ENCODE peak calls at places on chromosomes 1 and 21, in six cellular contexts. C is MM.1S, X is glutamatergic neuron, Z is AG09309, N is pancreas, R is astrocyte of the cerebellum. P is an unnamed sample.

GRCh38 chr1:163063131-163064059 is 5.8 kb upstream of the RGS4 start:
- DNase-seq in X (no peak), R (no peak), N (no peak), C (no peak), Z (no peak), P (no peak)

GRCh38 chr1:183148599-183148998 is 37.5 kb upstream of the LAMC2 start:
- DNase-seq in X (no peak), C (no peak), Z (no peak), N (no peak), R (peak), P (no peak)

GRCh38 chr1:12771186-12771585 is 2.4 kb upstream of the PRAMEF12 start:
- DNase-seq in Z (no peak), R (no peak), X (no peak), C (no peak), N (no peak), P (peak)

GRCh38 chr1:32962248-32962896 is 2.2 kb downstream of the RNF19B start:
- DNase-seq in X (no peak), C (peak), Z (no peak), N (no peak), R (no peak), P (peak)

GRCh38 chr1:226608699-226609505 is 60.3 kb downstream of the STUM start:
- DNase-seq in N (peak), R (peak), X (peak), Z (no peak), C (peak), P (peak)

GRCh38 chr21:37367758-37368535 is 1.4 kb downstream of the DYRK1A start:
- DNase-seq in X (peak), Z (no peak), C (peak), R (no peak), N (peak), P (peak)

GRCh38 chr1:165376041-165376810 is 19.7 kb upstream of the LMX1A start:
- DNase-seq in R (peak), X (peak), Z (peak), C (no peak), N (peak), P (no peak)

GRCh38 chr1:15408890-15409399 is 743 bp upstream of the EFHD2 start:
- DNase-seq in N (no peak), X (no peak), R (no peak), C (no peak), Z (no peak), P (no peak)

GRCh38 chr1:225771661-225772322 is 5.8 kb upstream of the SRP9 start:
- DNase-seq in Z (no peak), R (no peak), C (no peak), X (no peak), N (no peak), P (no peak)

GRCh38 chr1:204377800-204378608 is 18.3 kb upstream of the PLEKHA6 start:
- DNase-seq in C (peak), X (peak), Z (no peak), R (no peak), N (peak), P (peak)

GRCh38 chr21:36508948-36509347 is 29.0 kb upstream of the CLDN14 start:
- DNase-seq in R (no peak), X (no peak), C (no peak), Z (no peak), N (no peak), P (no peak)

GRCh38 chr1:3459940-3460652 is 5.6 kb downstream of the ARHGEF16 start:
- DNase-seq in X (peak), R (no peak), N (peak), Z (no peak), C (no peak), P (no peak)

GRCh38 chr1:216221260-216221700 is 202.0 kb downstream of the USH2A start:
- DNase-seq in Z (peak), R (peak), N (peak), X (peak), C (peak), P (peak)

GRCh38 chr1:54199151-54199764 is 572 bp downstream of the CYB5RL start:
- DNase-seq in N (no peak), R (no peak), X (no peak), C (no peak), Z (no peak), P (no peak)

GRCh38 chr1:117363591-117364048 is 3.6 kb upstream of the MAN1A2 start:
- DNase-seq in X (no peak), Z (no peak), C (no peak), R (no peak), N (no peak), P (no peak)

GRCh38 chr1:215137985-215138384 is 55.4 kb downstream of the KCNK2 start:
- DNase-seq in R (no peak), X (no peak), C (no peak), N (no peak), Z (no peak), P (no peak)

GRCh38 chr1:29002792-29003191 is 88.4 kb downstream of the EPB41 start:
- DNase-seq in R (no peak), X (no peak), N (no peak), Z (no peak), C (no peak), P (no peak)

GRCh38 chr1:29234471-29234870 is 1.9 kb upstream of the PTPRU start:
- DNase-seq in R (no peak), Z (no peak), N (no peak), X (no peak), C (no peak), P (no peak)

GRCh38 chr1:11134352-11135266 is 34.9 kb upstream of the EXOSC10 start:
- DNase-seq in N (no peak), C (no peak), X (no peak), Z (peak), R (no peak), P (no peak)

GRCh38 chr1:30668026-30668425 is 55.4 kb downstream of the MATN1 start:
- DNase-seq in R (no peak), C (no peak), N (no peak), X (no peak), Z (no peak), P (no peak)

GRCh38 chr21:35179990-35180557 is 131.0 kb upstream of the RUNX1 start:
- DNase-seq in C (no peak), N (no peak), X (no peak), Z (no peak), R (peak), P (no peak)

GRCh38 chr1:57719274-57719673 is 295.4 kb upstream of the DAB1 start:
- DNase-seq in X (no peak), N (no peak), R (no peak), C (no peak), Z (no peak), P (no peak)

GRCh38 chr21:14878971-14879370 is 185.8 kb downstream of the NRIP1 start:
- DNase-seq in Z (no peak), R (no peak), N (no peak), X (no peak), C (no peak), P (no peak)

GRCh38 chr1:151912973-151913372 is 3.7 kb upstream of the THEM4 start:
- DNase-seq in X (no peak), R (no peak), C (no peak), N (no peak), Z (no peak), P (no peak)

GRCh38 chr1:42035205-42035829 is 116.6 kb upstream of the HIVEP3 start:
- DNase-seq in R (peak), Z (no peak), X (peak), N (peak), C (peak), P (peak)
- TF ChIP-seq CTCF in R (peak), Z (peak), X (no peak), N (no peak), C (peak), P (peak)

DNA sequence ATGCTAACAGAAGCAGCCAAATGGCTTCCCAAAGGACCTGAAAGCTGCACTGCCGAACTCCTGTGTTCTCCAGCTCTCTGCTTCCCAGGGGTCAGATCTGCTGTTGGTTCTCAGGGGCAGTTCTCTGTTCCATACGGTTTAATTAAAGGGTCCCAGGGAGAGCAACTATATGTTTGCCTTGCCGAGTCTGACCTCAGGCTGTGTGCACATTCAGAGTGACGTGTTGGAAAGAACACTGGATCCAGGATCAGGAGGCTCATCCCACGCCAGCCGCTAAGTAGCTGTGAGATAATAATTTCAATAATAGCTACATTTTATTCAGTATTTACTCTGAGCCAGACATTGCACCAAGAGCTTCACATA is 23.4 kb downstream of the NENF start:
- DNase-seq in X (no peak), Z (no peak), C (no peak), N (no peak), R (no peak), P (no peak)
- TF ChIP-seq CTCF in X (peak), Z (no peak), C (no peak), N (no peak), R (no peak), P (no peak)

GRCh38 chr1:65432918-65433317 is 12.4 kb downstream of the LEPR start:
- DNase-seq in R (no peak), X (no peak), Z (no peak), N (no peak), C (no peak), P (no peak)

GRCh38 chr1:65429806-65430205 is 9.3 kb downstream of the LEPR start:
- DNase-seq in X (no peak), Z (no peak), C (no peak), N (no peak), R (peak), P (no peak)

GRCh38 chr1:65429078-65429477 is 8.6 kb downstream of the LEPR start:
- DNase-seq in R (no peak), C (no peak), N (no peak), Z (no peak), X (no peak), P (no peak)

GRCh38 chr1:65434255-65434654 is 13.8 kb downstream of the LEPR start:
- DNase-seq in X (no peak), Z (no peak), N (no peak), R (no peak), C (no peak), P (no peak)

GRCh38 chr1:65431111-65431705 is 10.7 kb downstream of the LEPR start:
- DNase-seq in Z (no peak), N (no peak), R (peak), X (no peak), C (peak), P (peak)
- TF ChIP-seq CTCF in Z (peak), N (peak), R (peak), X (peak), C (peak), P (peak)

GRCh38 chr1:223175032-223175431 is 32.0 kb upstream of the TLR5 start:
- DNase-seq in N (peak), R (no peak), X (no peak), Z (no peak), C (no peak), P (no peak)
- TF ChIP-seq CTCF in N (no peak), R (no peak), X (no peak), Z (peak), C (no peak), P (no peak)

GRCh38 chr21:25709684-25710265 is 24.9 kb downstream of the ATP5PF start:
- DNase-seq in C (no peak), R (no peak), X (no peak), Z (no peak), N (no peak), P (no peak)
- TF ChIP-seq CTCF in C (no peak), R (no peak), X (no peak), Z (no peak), N (no peak), P (no peak)

GRCh38 chr1:154276797-154277196 is 4.4 kb downstream of the HAX1 start:
- DNase-seq in Z (no peak), R (no peak), N (no peak), C (no peak), X (peak), P (no peak)
- TF ChIP-seq CTCF in Z (no peak), R (peak), N (no peak), C (peak), X (peak), P (peak)

DNA sequence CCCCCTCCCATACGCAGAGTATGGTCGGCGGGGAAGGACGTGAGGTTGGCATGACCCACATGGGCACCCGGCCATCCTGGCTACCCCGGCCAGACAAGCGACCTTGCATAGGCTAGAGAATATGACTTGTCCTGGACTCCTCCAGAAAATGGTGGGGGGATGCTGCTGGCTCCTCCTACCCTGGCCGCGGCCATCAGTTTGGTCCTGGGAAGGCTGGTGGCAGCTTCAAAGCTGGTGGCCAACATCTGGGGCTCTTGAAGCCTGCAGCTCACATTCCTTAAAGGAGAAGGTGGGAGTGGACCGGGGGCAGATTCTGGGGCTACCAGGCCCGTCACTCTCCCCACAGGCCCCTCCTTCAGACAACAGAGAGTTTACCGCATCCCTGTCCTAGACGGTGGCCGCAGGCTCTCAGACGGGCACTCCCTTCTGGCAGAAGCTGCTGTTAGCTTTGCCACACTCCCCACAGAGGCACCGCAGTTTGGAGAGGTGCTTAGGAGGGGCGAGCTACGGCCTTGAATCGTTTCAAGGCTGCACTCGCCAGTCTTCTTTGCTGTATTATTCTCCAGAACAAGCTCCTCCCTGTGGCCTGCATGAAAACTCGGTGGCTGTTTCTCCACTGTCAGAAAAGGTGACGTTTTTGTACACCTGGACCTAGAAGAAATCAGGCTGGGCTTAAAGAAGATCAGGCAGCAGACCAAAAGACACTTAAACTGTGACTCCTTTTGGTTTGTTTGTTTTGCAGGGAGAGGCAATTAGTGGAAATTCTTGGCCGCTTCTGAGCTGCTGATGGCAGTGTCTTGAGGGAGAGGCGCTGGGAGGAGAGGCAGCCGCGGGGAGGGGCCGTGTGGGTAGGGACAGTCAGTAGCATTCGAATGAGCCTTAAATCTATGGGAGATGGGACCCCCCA is 68.0 kb downstream of the RUNX3 start:
- DNase-seq in X (no peak), N (no peak), R (no peak), C (no peak), Z (no peak), P (no peak)
- TF ChIP-seq CTCF in X (no peak), N (no peak), R (peak), C (no peak), Z (no peak), P (no peak)

GRCh38 chr1:115630342-115630741 is 11.4 kb upstream of the VANGL1 start:
- DNase-seq in Z (no peak), N (no peak), C (no peak), R (no peak), X (no peak), P (no peak)

GRCh38 chr1:115620950-115621349 is 20.8 kb upstream of the VANGL1 start:
- DNase-seq in R (no peak), Z (no peak), X (no peak), N (no peak), C (no peak), P (no peak)

GRCh38 chr1:115620453-115620852 is 21.3 kb upstream of the VANGL1 start:
- DNase-seq in N (no peak), X (no peak), Z (no peak), C (no peak), R (no peak), P (no peak)

DNA sequence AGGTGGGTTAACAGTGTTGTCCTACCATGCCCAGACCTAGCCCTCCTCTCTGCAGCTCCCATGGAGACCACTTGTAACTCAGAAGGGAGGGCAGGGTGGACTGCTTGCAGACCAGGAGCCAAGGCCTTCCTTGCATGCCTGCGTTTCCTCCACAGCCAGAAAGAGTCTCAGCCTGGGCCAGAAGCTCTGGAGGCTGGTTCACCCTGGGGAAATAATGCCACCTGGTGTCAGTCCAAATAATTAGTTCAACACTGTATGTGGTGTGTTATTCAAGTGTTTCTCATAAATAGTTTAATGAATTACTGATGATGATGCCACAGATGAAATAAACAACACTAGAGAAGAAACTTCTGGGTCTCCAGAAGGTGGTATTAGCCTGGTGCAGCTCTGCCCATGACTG is 16.9 kb upstream of the VANGL1 start:
- DNase-seq in Z (no peak), C (no peak), R (no peak), X (no peak), N (no peak), P (no peak)
- TF ChIP-seq CTCF in Z (no peak), C (no peak), R (no peak), X (no peak), N (no peak), P (no peak)

GRCh38 chr21:42538479-42539275 is 25.0 kb downstream of the SLC37A1 start:
- DNase-seq in X (no peak), Z (no peak), N (no peak), C (no peak), R (no peak), P (no peak)

GRCh38 chr21:42539342-42539741 is 25.7 kb downstream of the SLC37A1 start:
- DNase-seq in X (no peak), Z (no peak), R (no peak), N (no peak), C (no peak), P (no peak)

GRCh38 chr21:42540396-42540795 is 26.7 kb downstream of the SLC37A1 start:
- DNase-seq in C (no peak), R (no peak), X (no peak), Z (no peak), N (no peak), P (no peak)

GRCh38 chr21:42541174-42541573 is 27.5 kb downstream of the SLC37A1 start:
- DNase-seq in X (no peak), N (no peak), Z (no peak), C (no peak), R (no peak), P (no peak)

DNA sequence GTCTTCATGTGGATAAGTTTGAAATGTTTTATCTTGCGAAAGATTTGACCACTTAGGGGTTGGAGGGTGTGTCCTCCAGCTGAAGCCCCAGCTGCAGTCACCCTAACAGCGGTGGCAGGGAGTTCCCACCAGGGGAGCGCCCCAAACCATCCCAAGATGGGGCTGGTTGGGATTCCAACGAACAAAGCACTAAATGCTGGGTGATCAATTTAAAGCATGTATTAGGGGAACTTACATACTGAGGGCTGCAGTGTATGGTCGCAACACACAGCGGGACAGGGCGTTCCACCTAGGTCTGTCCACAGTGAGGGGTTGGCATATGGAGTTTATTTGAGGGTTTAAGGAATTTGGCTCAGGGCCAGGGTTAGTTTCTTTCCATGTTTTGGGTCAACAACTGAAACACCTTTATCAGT is 26.3 kb downstream of the SLC37A1 start:
- DNase-seq in N (no peak), X (peak), C (no peak), Z (no peak), R (no peak), P (no peak)
- TF ChIP-seq CTCF in N (no peak), X (no peak), C (peak), Z (peak), R (no peak), P (no peak)

GRCh38 chr1:82775402-82776000 is 974.8 kb downstream of the ADGRL2 start:
- DNase-seq in R (no peak), Z (no peak), X (peak), C (no peak), N (no peak), P (no peak)

GRCh38 chr1:82783025-82783424 is 982.3 kb downstream of the ADGRL2 start:
- DNase-seq in Z (no peak), X (no peak), C (no peak), R (no peak), N (no peak), P (no peak)

GRCh38 chr1:82777240-82777639 is 976.5 kb downstream of the ADGRL2 start:
- DNase-seq in Z (no peak), N (no peak), X (no peak), C (no peak), R (no peak), P (no peak)

GRCh38 chr1:82782599-82782998 is 981.9 kb downstream of the ADGRL2 start:
- DNase-seq in Z (no peak), C (no peak), X (no peak), N (no peak), R (no peak), P (no peak)

DNA sequence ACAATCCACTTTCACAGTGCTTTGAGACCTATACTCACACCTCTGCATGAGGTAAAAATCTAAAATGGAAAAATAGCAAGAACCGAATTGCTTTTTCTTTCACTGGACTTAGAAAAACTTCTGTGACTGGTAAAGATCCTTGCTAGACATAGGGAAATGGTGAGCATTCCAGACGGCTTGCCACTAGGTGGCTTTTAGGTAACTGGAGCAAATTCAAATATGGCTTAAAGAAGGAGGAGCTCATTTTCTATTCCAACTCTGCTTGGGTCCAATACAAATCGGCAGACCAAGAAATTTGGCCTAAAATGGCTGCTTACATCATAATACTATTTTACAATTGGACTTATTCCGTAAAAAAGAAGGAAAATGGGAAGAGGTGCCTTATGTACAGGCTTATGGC is 977.9 kb downstream of the ADGRL2 start:
- DNase-seq in N (no peak), Z (no peak), C (no peak), X (no peak), R (no peak), P (no peak)
- TF ChIP-seq CTCF in N (no peak), Z (peak), C (peak), X (peak), R (peak), P (no peak)